ENCODE peak calls at places on chromosomes 7 and 10, in seven cellular contexts. One of them, this sample, is unnamed.

GRCh38 chr7:4169505-4169904 is 512.6 kb upstream of the FOXK1 start:
- DNase-seq in T-helper 17 cell: no peak
- DNase-seq in heart left ventricle: no peak
- DNase-seq in pancreas: no peak
- DNase-seq in right cardiac atrium: no peak
- DNase-seq in GM12878: no peak
- DNase-seq in astrocyte: no peak
- DNase-seq in this sample: no peak

GRCh38 chr10:132458595-132459251 is 61.7 kb downstream of the PWWP2B start:
- DNase-seq in T-helper 17 cell: peak; percentile 57
- DNase-seq in heart left ventricle: peak; percentile 51
- DNase-seq in pancreas: peak; percentile 88
- DNase-seq in right cardiac atrium: peak; percentile 50
- DNase-seq in GM12878: no peak
- DNase-seq in astrocyte: no peak
- DNase-seq in this sample: peak; percentile 49

GRCh38 chr7:51304729-51305128 is 11.9 kb downstream of the COBL start:
- DNase-seq in T-helper 17 cell: no peak
- DNase-seq in heart left ventricle: no peak
- DNase-seq in pancreas: no peak
- DNase-seq in right cardiac atrium: no peak
- DNase-seq in GM12878: no peak
- DNase-seq in astrocyte: no peak
- DNase-seq in this sample: no peak

GRCh38 chr10:4068255-4069028 is 283.4 kb upstream of the KLF6 start:
- DNase-seq in T-helper 17 cell: no peak
- DNase-seq in heart left ventricle: no peak
- DNase-seq in pancreas: no peak
- DNase-seq in right cardiac atrium: no peak
- DNase-seq in GM12878: no peak
- DNase-seq in astrocyte: no peak
- DNase-seq in this sample: no peak

GRCh38 chr7:134448359-134449229 is 10.3 kb downstream of the AKR1B1 start:
- DNase-seq in T-helper 17 cell: no peak
- DNase-seq in heart left ventricle: no peak
- DNase-seq in pancreas: no peak
- DNase-seq in right cardiac atrium: no peak
- DNase-seq in GM12878: no peak
- DNase-seq in astrocyte: peak; percentile 80
- DNase-seq in this sample: no peak

GRCh38 chr10:94500063-94500462 is 45.5 kb upstream of the HELLS start:
- DNase-seq in T-helper 17 cell: no peak
- DNase-seq in heart left ventricle: no peak
- DNase-seq in pancreas: no peak
- DNase-seq in right cardiac atrium: no peak
- DNase-seq in GM12878: no peak
- DNase-seq in astrocyte: no peak
- DNase-seq in this sample: no peak

GRCh38 chr10:116158036-116158435 is 115.0 kb downstream of the GFRA1 start:
- DNase-seq in T-helper 17 cell: no peak
- DNase-seq in heart left ventricle: no peak
- DNase-seq in pancreas: no peak
- DNase-seq in right cardiac atrium: no peak
- DNase-seq in GM12878: no peak
- DNase-seq in astrocyte: no peak
- DNase-seq in this sample: no peak

GRCh38 chr10:61284222-61284890 is 168.8 kb downstream of the TMEM26 start:
- DNase-seq in T-helper 17 cell: no peak
- DNase-seq in heart left ventricle: no peak
- DNase-seq in pancreas: no peak
- DNase-seq in right cardiac atrium: no peak
- DNase-seq in GM12878: no peak
- DNase-seq in astrocyte: peak; percentile 67
- DNase-seq in this sample: no peak

GRCh38 chr7:130938661-130939060 is 204.7 kb upstream of the KLF14 start:
- DNase-seq in T-helper 17 cell: peak; percentile 52
- DNase-seq in heart left ventricle: no peak
- DNase-seq in pancreas: no peak
- DNase-seq in right cardiac atrium: no peak
- DNase-seq in GM12878: no peak
- DNase-seq in astrocyte: no peak
- DNase-seq in this sample: no peak

GRCh38 chr10:29157321-29157720 is 131.5 kb upstream of the LYZL1 start:
- DNase-seq in T-helper 17 cell: no peak
- DNase-seq in heart left ventricle: no peak
- DNase-seq in pancreas: no peak
- DNase-seq in right cardiac atrium: no peak
- DNase-seq in GM12878: no peak
- DNase-seq in astrocyte: no peak
- DNase-seq in this sample: no peak

GRCh38 chr7:130903358-130903974 is 169.5 kb upstream of the KLF14 start:
- DNase-seq in T-helper 17 cell: no peak
- DNase-seq in heart left ventricle: no peak
- DNase-seq in pancreas: no peak
- DNase-seq in right cardiac atrium: no peak
- DNase-seq in GM12878: no peak
- DNase-seq in astrocyte: peak; percentile 98
- DNase-seq in this sample: no peak

GRCh38 chr7:2501947-2502646 is 17.5 kb upstream of the LFNG start:
- DNase-seq in T-helper 17 cell: no peak
- DNase-seq in heart left ventricle: no peak
- DNase-seq in pancreas: peak; percentile 75
- DNase-seq in right cardiac atrium: no peak
- DNase-seq in GM12878: no peak
- DNase-seq in astrocyte: no peak
- DNase-seq in this sample: no peak

GRCh38 chr7:23129036-23129435 is 23.5 kb downstream of the KLHL7 start:
- DNase-seq in T-helper 17 cell: no peak
- DNase-seq in heart left ventricle: peak; percentile 48
- DNase-seq in pancreas: no peak
- DNase-seq in right cardiac atrium: no peak
- DNase-seq in GM12878: no peak
- DNase-seq in astrocyte: no peak
- DNase-seq in this sample: no peak

GRCh38 chr10:22611425-22612111 is 102.8 kb downstream of the PIP4K2A start:
- DNase-seq in T-helper 17 cell: peak; percentile 57
- DNase-seq in heart left ventricle: no peak
- DNase-seq in pancreas: no peak
- DNase-seq in right cardiac atrium: no peak
- DNase-seq in GM12878: peak; percentile 57
- DNase-seq in astrocyte: no peak
- DNase-seq in this sample: no peak

GRCh38 chr7:113289140-113289740 is 170.9 kb upstream of the SMIM30 start:
- DNase-seq in T-helper 17 cell: no peak
- DNase-seq in heart left ventricle: peak; percentile 28
- DNase-seq in pancreas: no peak
- DNase-seq in right cardiac atrium: no peak
- DNase-seq in GM12878: no peak
- DNase-seq in astrocyte: peak; percentile 18
- DNase-seq in this sample: no peak

GRCh38 chr7:95441042-95441823 is 6.4 kb upstream of the PON2 start:
- DNase-seq in T-helper 17 cell: no peak
- DNase-seq in heart left ventricle: no peak
- DNase-seq in pancreas: no peak
- DNase-seq in right cardiac atrium: no peak
- DNase-seq in GM12878: no peak
- DNase-seq in astrocyte: peak; percentile 52
- DNase-seq in this sample: no peak

GRCh38 chr10:71734797-71735196 is 15.2 kb upstream of the C10orf105 start:
- DNase-seq in T-helper 17 cell: no peak
- DNase-seq in heart left ventricle: no peak
- DNase-seq in pancreas: no peak
- DNase-seq in right cardiac atrium: no peak
- DNase-seq in GM12878: no peak
- DNase-seq in astrocyte: no peak
- DNase-seq in this sample: no peak

GRCh38 chr7:147981072-147981813 is 609.3 kb upstream of the C7orf33 start:
- DNase-seq in T-helper 17 cell: no peak
- DNase-seq in heart left ventricle: no peak
- DNase-seq in pancreas: no peak
- DNase-seq in right cardiac atrium: no peak
- DNase-seq in GM12878: peak; percentile 41
- DNase-seq in astrocyte: no peak
- DNase-seq in this sample: no peak

GRCh38 chr10:112374724-112375541 is 1.0 kb downstream of the ACSL5 start:
- DNase-seq in T-helper 17 cell: no peak
- DNase-seq in heart left ventricle: no peak
- DNase-seq in pancreas: no peak
- DNase-seq in right cardiac atrium: no peak
- DNase-seq in GM12878: no peak
- DNase-seq in astrocyte: no peak
- DNase-seq in this sample: no peak

GRCh38 chr10:60733189-60733815 is 45.0 kb upstream of the CDK1 start:
- DNase-seq in T-helper 17 cell: peak; percentile 33
- DNase-seq in heart left ventricle: peak; percentile 28
- DNase-seq in pancreas: peak; percentile 88
- DNase-seq in right cardiac atrium: no peak
- DNase-seq in GM12878: no peak
- DNase-seq in astrocyte: no peak
- DNase-seq in this sample: peak; percentile 76

GRCh38 chr7:89666436-89666835 is 487.8 kb upstream of the STEAP1 start:
- DNase-seq in T-helper 17 cell: no peak
- DNase-seq in heart left ventricle: no peak
- DNase-seq in pancreas: no peak
- DNase-seq in right cardiac atrium: no peak
- DNase-seq in GM12878: no peak
- DNase-seq in astrocyte: no peak
- DNase-seq in this sample: no peak

GRCh38 chr7:77238703-77239136 is 39.1 kb upstream of the FGL2 start:
- DNase-seq in T-helper 17 cell: no peak
- DNase-seq in heart left ventricle: no peak
- DNase-seq in pancreas: no peak
- DNase-seq in right cardiac atrium: no peak
- DNase-seq in GM12878: no peak
- DNase-seq in astrocyte: no peak
- DNase-seq in this sample: no peak

GRCh38 chr10:120181154-120181553 is 275.9 kb upstream of the PLPP4 start:
- DNase-seq in T-helper 17 cell: no peak
- DNase-seq in heart left ventricle: no peak
- DNase-seq in pancreas: no peak
- DNase-seq in right cardiac atrium: no peak
- DNase-seq in GM12878: no peak
- DNase-seq in astrocyte: no peak
- DNase-seq in this sample: no peak

GRCh38 chr7:143331179-143331825 is 15.4 kb downstream of the CLCN1 start:
- DNase-seq in T-helper 17 cell: no peak
- DNase-seq in heart left ventricle: no peak
- DNase-seq in pancreas: no peak
- DNase-seq in right cardiac atrium: no peak
- DNase-seq in GM12878: no peak
- DNase-seq in astrocyte: peak; percentile 86
- DNase-seq in this sample: no peak

GRCh38 chr10:132833421-132834111 is 47.6 kb upstream of the NKX6-2 start:
- DNase-seq in T-helper 17 cell: no peak
- DNase-seq in heart left ventricle: no peak
- DNase-seq in pancreas: peak; percentile 48
- DNase-seq in right cardiac atrium: no peak
- DNase-seq in GM12878: no peak
- DNase-seq in astrocyte: no peak
- DNase-seq in this sample: no peak

GRCh38 chr7:155999631-156000489 is 187.6 kb upstream of the SHH start:
- DNase-seq in T-helper 17 cell: no peak
- DNase-seq in heart left ventricle: no peak
- DNase-seq in pancreas: no peak
- DNase-seq in right cardiac atrium: no peak
- DNase-seq in GM12878: no peak
- DNase-seq in astrocyte: no peak
- DNase-seq in this sample: no peak
- H3K9me3 ChIP-seq in T-helper 17 cell: no peaks in the 10 kb centered on the region
- H3K9me3 ChIP-seq in heart left ventricle: no peaks in the 10 kb centered on the region
- H3K9me3 ChIP-seq in pancreas: no peaks in the 10 kb centered on the region
- H3K9me3 ChIP-seq in right cardiac atrium: no peaks in the 10 kb centered on the region
- H3K9me3 ChIP-seq in GM12878: no peaks in the 10 kb centered on the region
- H3K9me3 ChIP-seq in astrocyte: no peaks in the 10 kb centered on the region
- H3K9me3 ChIP-seq in this sample: no peaks in the 10 kb centered on the region

GRCh38 chr10:130957423-130957822 is 354.1 kb downstream of the TCERG1L start:
- DNase-seq in T-helper 17 cell: no peak
- DNase-seq in heart left ventricle: no peak
- DNase-seq in pancreas: no peak
- DNase-seq in right cardiac atrium: no peak
- DNase-seq in GM12878: no peak
- DNase-seq in astrocyte: no peak
- DNase-seq in this sample: no peak
- H3K9me3 ChIP-seq in T-helper 17 cell: no peaks in the 10 kb centered on the region
- H3K9me3 ChIP-seq in heart left ventricle: no peaks in the 10 kb centered on the region
- H3K9me3 ChIP-seq in pancreas: no peaks in the 10 kb centered on the region
- H3K9me3 ChIP-seq in right cardiac atrium: no peaks in the 10 kb centered on the region
- H3K9me3 ChIP-seq in GM12878: no peaks in the 10 kb centered on the region
- H3K9me3 ChIP-seq in astrocyte: peaks cover 23% of the 10 kb centered on the region
- H3K9me3 ChIP-seq in this sample: no peaks in the 10 kb centered on the region

GRCh38 chr7:157721468-157722136 is 384.8 kb downstream of the DNAJB6 start:
- DNase-seq in T-helper 17 cell: no peak
- DNase-seq in heart left ventricle: no peak
- DNase-seq in pancreas: peak; percentile 44
- DNase-seq in right cardiac atrium: no peak
- DNase-seq in GM12878: no peak
- DNase-seq in astrocyte: no peak
- DNase-seq in this sample: no peak

GRCh38 chr7:157719705-157720655 is 383.2 kb downstream of the DNAJB6 start:
- DNase-seq in T-helper 17 cell: no peak
- DNase-seq in heart left ventricle: no peak
- DNase-seq in pancreas: peak; percentile 42
- DNase-seq in right cardiac atrium: no peak
- DNase-seq in GM12878: no peak
- DNase-seq in astrocyte: no peak
- DNase-seq in this sample: no peak

GRCh38 chr7:157726764-157727163 is 390.0 kb downstream of the DNAJB6 start:
- DNase-seq in T-helper 17 cell: no peak
- DNase-seq in heart left ventricle: no peak
- DNase-seq in pancreas: no peak
- DNase-seq in right cardiac atrium: no peak
- DNase-seq in GM12878: no peak
- DNase-seq in astrocyte: no peak
- DNase-seq in this sample: no peak

GRCh38 chr7:157722137-157723060 is 385.6 kb downstream of the DNAJB6 start:
- DNase-seq in T-helper 17 cell: no peak
- DNase-seq in heart left ventricle: no peak
- DNase-seq in pancreas: peak; percentile 44
- DNase-seq in right cardiac atrium: no peak
- DNase-seq in GM12878: no peak
- DNase-seq in astrocyte: no peak
- DNase-seq in this sample: no peak

DNA sequence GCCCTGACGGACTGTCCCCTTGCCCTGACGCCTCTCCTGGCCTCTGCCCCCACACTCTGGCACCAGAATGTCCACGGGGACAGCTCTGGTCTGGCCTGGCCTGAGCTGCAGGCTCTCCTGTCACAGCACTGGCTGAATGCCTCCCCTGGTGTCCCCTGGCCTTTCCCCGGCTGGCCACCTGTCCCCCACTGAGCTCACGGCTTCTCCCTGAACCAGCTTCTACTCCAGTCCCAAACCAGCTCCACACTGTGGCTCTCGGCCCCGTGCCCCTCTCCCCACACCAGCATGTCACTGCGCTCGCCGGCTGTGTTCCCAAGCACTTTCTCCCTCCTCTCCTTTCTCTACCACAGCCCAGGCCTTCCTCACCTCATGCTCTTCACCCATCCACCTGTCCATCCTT is 386.4 kb downstream of the DNAJB6 start:
- DNase-seq in T-helper 17 cell: no peak
- DNase-seq in heart left ventricle: no peak
- DNase-seq in pancreas: no peak
- DNase-seq in right cardiac atrium: no peak
- DNase-seq in GM12878: no peak
- DNase-seq in astrocyte: no peak
- DNase-seq in this sample: no peak
- H3K9me3 ChIP-seq in T-helper 17 cell: no peaks in the 10 kb centered on the region
- H3K9me3 ChIP-seq in heart left ventricle: no peaks in the 10 kb centered on the region
- H3K9me3 ChIP-seq in pancreas: no peaks in the 10 kb centered on the region
- H3K9me3 ChIP-seq in right cardiac atrium: no peaks in the 10 kb centered on the region
- H3K9me3 ChIP-seq in GM12878: no peaks in the 10 kb centered on the region
- H3K9me3 ChIP-seq in astrocyte: no peaks in the 10 kb centered on the region
- H3K9me3 ChIP-seq in this sample: no peaks in the 10 kb centered on the region

GRCh38 chr7:153392726-153393125 is 633.2 kb downstream of the ACTR3B start:
- DNase-seq in T-helper 17 cell: no peak
- DNase-seq in heart left ventricle: no peak
- DNase-seq in pancreas: no peak
- DNase-seq in right cardiac atrium: no peak
- DNase-seq in GM12878: no peak
- DNase-seq in astrocyte: no peak
- DNase-seq in this sample: no peak
- H3K9me3 ChIP-seq in T-helper 17 cell: no peaks in the 10 kb centered on the region
- H3K9me3 ChIP-seq in heart left ventricle: no peaks in the 10 kb centered on the region
- H3K9me3 ChIP-seq in pancreas: no peaks in the 10 kb centered on the region
- H3K9me3 ChIP-seq in right cardiac atrium: no peaks in the 10 kb centered on the region
- H3K9me3 ChIP-seq in GM12878: no peaks in the 10 kb centered on the region
- H3K9me3 ChIP-seq in astrocyte: peaks cover 7% of the 10 kb centered on the region
- H3K9me3 ChIP-seq in this sample: no peaks in the 10 kb centered on the region